ENCODE peak calls at places on chromosomes 2 and 18, in nine cellular contexts. One of them, this sample, is unnamed.

GRCh38 chr2:132473174-132473883 is 56.7 kb downstream of the GPR39 start:
- DNase-seq in breast epithelium: no peak
- DNase-seq in upper lobe of right lung: no peak
- DNase-seq in heart right ventricle: no peak
- DNase-seq in Peyer's patch: no peak
- DNase-seq in A549: no peak
- DNase-seq in transverse colon: no peak
- DNase-seq in kidney: no peak
- DNase-seq in neural progenitor cell: no peak
- DNase-seq in this sample: no peak

GRCh38 chr2:62740221-62740620 is 34.7 kb downstream of the EHBP1 start:
- DNase-seq in breast epithelium: no peak
- DNase-seq in upper lobe of right lung: no peak
- DNase-seq in heart right ventricle: no peak
- DNase-seq in Peyer's patch: no peak
- DNase-seq in A549: no peak
- DNase-seq in transverse colon: no peak
- DNase-seq in kidney: no peak
- DNase-seq in neural progenitor cell: no peak
- DNase-seq in this sample: no peak

GRCh38 chr2:70047406-70048033 is 39.8 kb upstream of the PCBP1 start:
- DNase-seq in breast epithelium: no peak
- DNase-seq in upper lobe of right lung: no peak
- DNase-seq in heart right ventricle: no peak
- DNase-seq in Peyer's patch: no peak
- DNase-seq in A549: no peak
- DNase-seq in transverse colon: no peak
- DNase-seq in kidney: no peak
- DNase-seq in neural progenitor cell: no peak
- DNase-seq in this sample: no peak

GRCh38 chr2:40653829-40654228 is 201.9 kb upstream of the SLC8A1 start:
- DNase-seq in breast epithelium: no peak
- DNase-seq in upper lobe of right lung: no peak
- DNase-seq in heart right ventricle: no peak
- DNase-seq in Peyer's patch: no peak
- DNase-seq in A549: no peak
- DNase-seq in transverse colon: no peak
- DNase-seq in kidney: no peak
- DNase-seq in neural progenitor cell: no peak
- DNase-seq in this sample: no peak

GRCh38 chr18:44518666-44519065 is 162.0 kb upstream of the SETBP1 start:
- DNase-seq in breast epithelium: no peak
- DNase-seq in upper lobe of right lung: no peak
- DNase-seq in heart right ventricle: no peak
- DNase-seq in Peyer's patch: no peak
- DNase-seq in A549: no peak
- DNase-seq in transverse colon: no peak
- DNase-seq in kidney: no peak
- DNase-seq in neural progenitor cell: no peak
- DNase-seq in this sample: no peak

GRCh38 chr2:9653485-9654271 is 22.9 kb upstream of the YWHAQ start:
- DNase-seq in breast epithelium: no peak
- DNase-seq in upper lobe of right lung: no peak
- DNase-seq in heart right ventricle: no peak
- DNase-seq in Peyer's patch: no peak
- DNase-seq in A549: no peak
- DNase-seq in transverse colon: no peak
- DNase-seq in kidney: no peak
- DNase-seq in neural progenitor cell: no peak
- DNase-seq in this sample: no peak

GRCh38 chr2:174699993-174700766 is 64.1 kb downstream of the CHRNA1 start:
- DNase-seq in breast epithelium: no peak
- DNase-seq in upper lobe of right lung: no peak
- DNase-seq in heart right ventricle: no peak
- DNase-seq in Peyer's patch: no peak
- DNase-seq in A549: peak; percentile 65
- DNase-seq in transverse colon: no peak
- DNase-seq in kidney: no peak
- DNase-seq in neural progenitor cell: peak; percentile 49
- DNase-seq in this sample: no peak

GRCh38 chr2:200442471-200442870 is 67.4 kb downstream of the KCTD18 start:
- DNase-seq in breast epithelium: no peak
- DNase-seq in upper lobe of right lung: no peak
- DNase-seq in heart right ventricle: no peak
- DNase-seq in Peyer's patch: no peak
- DNase-seq in A549: no peak
- DNase-seq in transverse colon: no peak
- DNase-seq in kidney: no peak
- DNase-seq in neural progenitor cell: no peak
- DNase-seq in this sample: no peak

GRCh38 chr2:28906376-28906775 is 11.9 kb downstream of the WDR43 start:
- DNase-seq in breast epithelium: no peak
- DNase-seq in upper lobe of right lung: no peak
- DNase-seq in heart right ventricle: no peak
- DNase-seq in Peyer's patch: no peak
- DNase-seq in A549: no peak
- DNase-seq in transverse colon: no peak
- DNase-seq in kidney: no peak
- DNase-seq in neural progenitor cell: no peak
- DNase-seq in this sample: no peak

GRCh38 chr2:25251461-25252273 is 83.3 kb upstream of the POMC start:
- DNase-seq in breast epithelium: no peak
- DNase-seq in upper lobe of right lung: peak; percentile 81
- DNase-seq in heart right ventricle: peak; percentile 60
- DNase-seq in Peyer's patch: peak; percentile 67
- DNase-seq in A549: peak; percentile 67
- DNase-seq in transverse colon: peak; percentile 53
- DNase-seq in kidney: peak; percentile 86
- DNase-seq in neural progenitor cell: no peak
- DNase-seq in this sample: peak; percentile 87

GRCh38 chr2:66578853-66579158 is 143.9 kb downstream of the MEIS1 start:
- DNase-seq in breast epithelium: no peak
- DNase-seq in upper lobe of right lung: no peak
- DNase-seq in heart right ventricle: no peak
- DNase-seq in Peyer's patch: no peak
- DNase-seq in A549: no peak
- DNase-seq in transverse colon: no peak
- DNase-seq in kidney: no peak
- DNase-seq in neural progenitor cell: no peak
- DNase-seq in this sample: no peak
- H3K4me3 ChIP-seq in breast epithelium: peak overlapping the region; percentile 72
- H3K4me3 ChIP-seq in upper lobe of right lung: peak overlapping the region; percentile 55
- H3K4me3 ChIP-seq in heart right ventricle: no peak overlapping the region
- H3K4me3 ChIP-seq in Peyer's patch: no peak overlapping the region
- H3K4me3 ChIP-seq in A549: no peak overlapping the region
- H3K4me3 ChIP-seq in transverse colon: peak overlapping the region; percentile 53
- H3K4me3 ChIP-seq in kidney: peak overlapping the region; percentile 45
- H3K4me3 ChIP-seq in neural progenitor cell: peak overlapping the region; percentile 75
- H3K4me3 ChIP-seq in this sample: no peak overlapping the region

DNA sequence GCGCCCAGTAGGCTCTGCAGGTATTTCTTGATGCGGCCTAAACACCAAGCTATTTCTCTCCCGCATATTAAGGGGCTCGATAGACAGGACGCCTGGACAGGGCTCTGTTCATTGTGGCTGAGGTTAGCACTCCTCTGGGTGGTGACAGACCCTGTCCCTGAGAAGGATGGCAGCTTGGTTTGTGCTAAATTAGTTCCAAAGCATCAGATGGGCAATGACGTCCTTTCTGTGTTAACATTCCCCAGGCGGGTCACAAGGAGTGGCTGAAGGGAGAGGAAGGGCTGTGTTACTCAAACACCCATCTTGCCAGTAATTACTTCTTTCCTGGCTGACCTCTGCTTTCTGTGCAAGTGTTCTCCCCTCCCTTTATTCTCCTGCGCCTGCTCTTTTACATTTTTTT is 75.0 kb downstream of the TMEM247 start:
- DNase-seq in breast epithelium: no peak
- DNase-seq in upper lobe of right lung: no peak
- DNase-seq in heart right ventricle: no peak
- DNase-seq in Peyer's patch: no peak
- DNase-seq in A549: no peak
- DNase-seq in transverse colon: no peak
- DNase-seq in kidney: no peak
- DNase-seq in neural progenitor cell: no peak
- DNase-seq in this sample: no peak
- H3K4me1 ChIP-seq in breast epithelium: no peaks in the 10 kb centered on the region
- H3K4me1 ChIP-seq in upper lobe of right lung: peaks cover 23% of the 10 kb centered on the region
- H3K4me1 ChIP-seq in heart right ventricle: peaks cover 30% of the 10 kb centered on the region
- H3K4me1 ChIP-seq in Peyer's patch: peaks cover 10% of the 10 kb centered on the region
- H3K4me1 ChIP-seq in A549: no peaks in the 10 kb centered on the region
- H3K4me1 ChIP-seq in transverse colon: peaks cover 19% of the 10 kb centered on the region
- H3K4me1 ChIP-seq in kidney: no peaks in the 10 kb centered on the region
- H3K4me1 ChIP-seq in neural progenitor cell: peaks cover 21% of the 10 kb centered on the region
- H3K4me1 ChIP-seq in this sample: peaks cover 14% of the 10 kb centered on the region

DNA sequence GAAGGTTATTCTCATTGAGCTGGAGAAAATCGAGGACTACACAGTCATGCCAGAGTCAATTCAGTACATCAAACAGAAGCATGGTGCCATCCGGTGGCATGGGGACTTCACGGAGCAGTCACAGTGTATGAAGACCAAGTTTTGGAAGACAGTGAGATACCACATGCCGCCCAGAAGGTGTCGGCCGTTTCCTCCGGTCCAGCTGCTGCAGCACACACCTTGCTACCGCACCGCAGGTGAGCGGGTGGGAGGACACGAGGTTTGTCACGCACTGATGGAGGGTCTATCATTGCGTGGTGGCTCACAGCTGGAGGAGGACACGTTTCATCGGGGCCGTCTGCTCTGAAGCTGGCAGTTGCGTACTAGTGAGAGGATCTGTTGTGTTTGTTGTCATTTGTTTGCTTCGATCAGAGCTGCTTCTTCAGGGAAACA is 48.2 kb downstream of the IL1RL2 start:
- DNase-seq in breast epithelium: no peak
- DNase-seq in upper lobe of right lung: no peak
- DNase-seq in heart right ventricle: no peak
- DNase-seq in Peyer's patch: no peak
- DNase-seq in A549: no peak
- DNase-seq in transverse colon: no peak
- DNase-seq in kidney: no peak
- DNase-seq in neural progenitor cell: no peak
- DNase-seq in this sample: no peak
- TF ChIP-seq CTCF in breast epithelium: no peak
- TF ChIP-seq CTCF in upper lobe of right lung: no peak
- TF ChIP-seq CTCF in heart right ventricle: no peak
- TF ChIP-seq CTCF in Peyer's patch: no peak
- TF ChIP-seq CTCF in A549: no peak
- TF ChIP-seq CTCF in transverse colon: no peak
- TF ChIP-seq CTCF in kidney: no peak
- TF ChIP-seq CTCF in neural progenitor cell: no peak
- TF ChIP-seq CTCF in this sample: no peak

DNA sequence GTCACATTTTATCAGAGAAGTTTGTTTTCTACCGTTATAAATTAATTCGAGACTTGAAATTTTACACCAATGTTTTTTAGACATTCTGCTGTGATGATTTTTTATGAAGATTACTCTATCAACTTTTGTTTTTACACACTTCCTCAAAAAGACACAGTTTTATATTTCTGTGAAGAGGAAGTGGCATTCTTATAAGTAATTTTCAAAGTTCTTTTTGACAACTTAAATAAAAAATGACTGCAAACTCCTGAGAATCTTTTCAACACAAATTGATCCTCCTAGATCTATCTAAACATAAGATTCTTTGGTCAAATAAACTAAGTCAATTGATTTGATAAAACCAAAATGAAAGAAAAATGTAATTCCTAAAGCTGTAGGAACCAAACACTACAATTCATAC is 13.7 kb downstream of the ANKRD44 start:
- DNase-seq in breast epithelium: no peak
- DNase-seq in upper lobe of right lung: no peak
- DNase-seq in heart right ventricle: no peak
- DNase-seq in Peyer's patch: no peak
- DNase-seq in A549: no peak
- DNase-seq in transverse colon: no peak
- DNase-seq in kidney: no peak
- DNase-seq in neural progenitor cell: no peak
- DNase-seq in this sample: no peak
- H3K4me3 ChIP-seq in breast epithelium: no peak overlapping the region
- H3K4me3 ChIP-seq in upper lobe of right lung: no peak overlapping the region
- H3K4me3 ChIP-seq in heart right ventricle: no peak overlapping the region
- H3K4me3 ChIP-seq in Peyer's patch: no peak overlapping the region
- H3K4me3 ChIP-seq in A549: no peak overlapping the region
- H3K4me3 ChIP-seq in transverse colon: no peak overlapping the region
- H3K4me3 ChIP-seq in kidney: no peak overlapping the region
- H3K4me3 ChIP-seq in neural progenitor cell: no peak overlapping the region
- H3K4me3 ChIP-seq in this sample: no peak overlapping the region

DNA sequence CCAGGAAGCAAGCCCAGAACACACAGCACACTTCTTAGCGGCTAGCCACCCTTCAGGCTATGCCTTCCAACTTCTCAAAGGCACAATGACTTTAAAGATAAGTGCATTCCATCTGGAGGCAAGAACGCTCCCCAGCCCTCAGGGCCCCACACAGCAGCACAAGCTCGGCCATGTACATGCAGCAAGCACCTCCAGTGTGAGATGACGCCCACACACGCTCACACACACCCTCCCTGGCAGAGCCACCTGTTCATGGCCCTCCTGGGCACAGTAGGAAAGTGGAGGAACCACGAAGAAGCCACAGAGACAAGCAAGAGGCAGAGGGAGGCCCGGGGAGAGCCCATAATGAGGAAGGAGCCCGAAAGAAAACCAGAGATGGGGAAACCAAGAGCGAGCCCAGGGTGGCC is 21.7 kb downstream of the BIN1 start:
- DNase-seq in breast epithelium: no peak
- DNase-seq in upper lobe of right lung: peak; percentile 86
- DNase-seq in heart right ventricle: no peak
- DNase-seq in Peyer's patch: no peak
- DNase-seq in A549: no peak
- DNase-seq in transverse colon: peak; percentile 38
- DNase-seq in kidney: no peak
- DNase-seq in neural progenitor cell: peak; percentile 32
- DNase-seq in this sample: no peak
- H3K4me1 ChIP-seq in breast epithelium: peaks cover 16% of the 10 kb centered on the region
- H3K4me1 ChIP-seq in upper lobe of right lung: peaks cover 74% of the 10 kb centered on the region
- H3K4me1 ChIP-seq in heart right ventricle: peaks cover 8% of the 10 kb centered on the region
- H3K4me1 ChIP-seq in Peyer's patch: peaks cover 31% of the 10 kb centered on the region
- H3K4me1 ChIP-seq in A549: peaks cover 34% of the 10 kb centered on the region
- H3K4me1 ChIP-seq in transverse colon: peaks cover 58% of the 10 kb centered on the region
- H3K4me1 ChIP-seq in kidney: peaks cover 21% of the 10 kb centered on the region
- H3K4me1 ChIP-seq in neural progenitor cell: peaks cover 39% of the 10 kb centered on the region
- H3K4me1 ChIP-seq in this sample: peaks cover 21% of the 10 kb centered on the region

DNA sequence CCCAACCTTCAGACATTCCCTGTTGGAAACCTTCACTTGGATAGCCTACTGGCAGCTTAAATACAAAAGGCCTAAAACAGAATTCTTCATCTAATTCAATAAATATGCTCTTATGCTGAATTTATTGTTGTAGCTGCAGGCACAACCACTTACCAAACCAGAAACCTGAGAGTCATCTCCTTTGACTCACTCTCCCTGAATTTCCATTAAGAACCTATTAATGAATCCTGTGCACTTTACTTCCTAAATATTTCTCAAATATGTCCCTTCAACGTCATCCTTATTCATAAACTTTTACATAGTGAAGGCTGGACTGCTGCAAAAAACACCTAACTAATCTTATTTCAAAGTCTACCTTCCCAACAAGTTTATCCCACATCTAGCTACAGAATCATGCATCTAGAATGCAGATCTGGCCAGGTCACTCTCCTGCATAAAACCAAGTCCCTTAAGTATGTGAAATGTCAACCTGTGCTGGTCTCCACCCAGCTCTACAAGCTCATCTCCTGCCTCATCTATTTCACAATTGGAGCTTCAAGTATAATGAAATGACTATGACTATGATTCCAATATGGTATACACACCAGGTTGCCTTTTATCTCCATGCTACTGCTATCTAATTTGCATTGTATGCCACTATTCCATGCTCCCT is 354.2 kb downstream of the ZEB2 start:
- DNase-seq in breast epithelium: no peak
- DNase-seq in upper lobe of right lung: no peak
- DNase-seq in heart right ventricle: no peak
- DNase-seq in Peyer's patch: no peak
- DNase-seq in A549: no peak
- DNase-seq in transverse colon: no peak
- DNase-seq in kidney: no peak
- DNase-seq in neural progenitor cell: no peak
- DNase-seq in this sample: no peak
- TF ChIP-seq CTCF in breast epithelium: no peak
- TF ChIP-seq CTCF in upper lobe of right lung: no peak
- TF ChIP-seq CTCF in heart right ventricle: no peak
- TF ChIP-seq CTCF in Peyer's patch: no peak
- TF ChIP-seq CTCF in A549: no peak
- TF ChIP-seq CTCF in transverse colon: no peak
- TF ChIP-seq CTCF in kidney: no peak
- TF ChIP-seq CTCF in neural progenitor cell: no peak
- TF ChIP-seq CTCF in this sample: no peak